ENCODE peak calls at places on chromosomes 7 and 10, in eight cellular contexts. L, W, K, G, N, R, P and E are unnamed samples.
A peak's percentile ranks its signal among the peaks of the same experiment; 100 is the strongest.

GRCh38 chr10:34184901-34185386 is 630.2 kb downstream of the PARD3 start:
- DNase-seq in L (no peak), W (no peak), K (no peak), G (no peak), N (peak; percentile 96), R (no peak), P (no peak), E (no peak)

GRCh38 chr7:919924-920341 is 34.5 kb downstream of the ADAP1 start:
- DNase-seq in L (no peak), W (no peak), K (no peak), G (no peak), N (no peak), R (no peak), P (no peak), E (no peak)

GRCh38 chr10:86359111-86359510 is 7.5 kb downstream of the GRID1 start:
- DNase-seq in L (no peak), W (no peak), K (no peak), G (no peak), N (no peak), R (no peak), P (no peak), E (no peak)

GRCh38 chr10:96863922-96864543 is 31.9 kb downstream of the LCOR start:
- DNase-seq in L (peak; percentile 40), W (peak; percentile 65), K (peak; percentile 22), G (peak; percentile 73), N (peak; percentile 84), R (peak; percentile 57), P (peak; percentile 54), E (peak; percentile 73)

GRCh38 chr10:86047588-86047987 is 319.0 kb downstream of the GRID1 start:
- DNase-seq in L (no peak), W (no peak), K (no peak), G (no peak), N (no peak), R (no peak), P (no peak), E (no peak)

GRCh38 chr7:2019693-2020511 is 212.8 kb downstream of the MAD1L1 start:
- DNase-seq in L (peak; percentile 97), W (no peak), K (peak; percentile 87), G (peak; percentile 98), N (no peak), R (peak; percentile 77), P (no peak), E (peak; percentile 96)

GRCh38 chr10:52318822-52319464 is 4.9 kb downstream of the DKK1 start:
- DNase-seq in L (peak; percentile 98), W (peak; percentile 93), K (no peak), G (peak; percentile 94), N (peak; percentile 100), R (peak; percentile 89), P (peak; percentile 93), E (peak; percentile 99)

GRCh38 chr10:85622425-85622824 is 744.2 kb downstream of the GRID1 start:
- DNase-seq in L (no peak), W (no peak), K (no peak), G (no peak), N (no peak), R (no peak), P (no peak), E (no peak)

GRCh38 chr10:73758704-73759511 is 14.7 kb downstream of the SEC24C start:
- DNase-seq in L (no peak), W (no peak), K (no peak), G (no peak), N (no peak), R (peak; percentile 15), P (no peak), E (no peak)

GRCh38 chr7:35905555-35905954 is 104.7 kb downstream of the SEPTIN7 start:
- DNase-seq in L (peak; percentile 66), W (no peak), K (no peak), G (peak; percentile 69), N (no peak), R (peak; percentile 38), P (peak; percentile 50), E (peak; percentile 51)

GRCh38 chr7:29479606-29480200 is 83.9 kb upstream of the PRR15 start:
- DNase-seq in L (no peak), W (no peak), K (no peak), G (no peak), N (no peak), R (peak; percentile 29), P (no peak), E (peak; percentile 71)

GRCh38 chr7:75842836-75843446 is 29.3 kb upstream of the CCL24 start:
- DNase-seq in L (peak; percentile 93), W (no peak), K (peak; percentile 61), G (peak; percentile 92), N (peak; percentile 84), R (peak; percentile 96), P (peak; percentile 93), E (peak; percentile 91)

DNA sequence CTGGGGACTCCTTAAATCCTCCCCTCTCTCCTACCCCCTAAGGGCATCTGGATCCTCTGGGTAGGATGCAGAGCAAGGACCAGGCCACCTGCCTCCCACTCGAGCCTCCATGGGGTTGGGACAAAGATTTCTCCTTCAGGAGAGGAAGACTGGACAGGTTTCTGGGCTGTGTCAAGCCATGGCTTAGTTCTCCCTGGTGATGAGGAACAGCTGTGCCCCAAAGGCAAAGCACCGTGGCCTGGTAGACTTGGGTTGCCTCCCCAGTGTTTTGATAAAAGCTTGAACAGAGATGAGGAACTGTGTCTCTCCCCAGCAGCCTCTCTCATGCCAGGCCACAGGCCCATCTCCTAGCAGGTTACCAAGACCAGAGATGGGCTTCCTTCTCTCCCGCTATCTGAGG is 238.3 kb downstream of the WDR11 start:
- DNase-seq in L (no peak), W (no peak), K (no peak), G (no peak), N (no peak), R (no peak), P (no peak), E (no peak)
- H2AFZ ChIP-seq in L (no peak overlapping the region), W (no peak overlapping the region), K (no peak overlapping the region), G (no peak overlapping the region), N (no peak overlapping the region), R (no peak overlapping the region), P (no peak overlapping the region), E (no peak overlapping the region)

GRCh38 chr7:100855515-100855914 is 3.0 kb downstream of the SLC12A9 start:
- DNase-seq in L (no peak), W (no peak), K (no peak), G (no peak), N (no peak), R (no peak), P (no peak), E (no peak)

GRCh38 chr7:100854146-100854895 is 1.8 kb downstream of the SLC12A9 start:
- DNase-seq in L (no peak), W (no peak), K (peak; percentile 20), G (no peak), N (no peak), R (no peak), P (no peak), E (no peak)

GRCh38 chr7:100860702-100861615 is 6.2 kb upstream of the TRIP6 start:
- DNase-seq in L (no peak), W (no peak), K (no peak), G (no peak), N (no peak), R (no peak), P (no peak), E (no peak)

GRCh38 chr7:100859856-100860255 is 7.3 kb upstream of the TRIP6 start:
- DNase-seq in L (no peak), W (no peak), K (no peak), G (no peak), N (no peak), R (no peak), P (no peak), E (no peak)

GRCh38 chr7:100856871-100857282 is 4.4 kb downstream of the SLC12A9 start:
- DNase-seq in L (no peak), W (no peak), K (no peak), G (no peak), N (no peak), R (no peak), P (no peak), E (no peak)
- H3K27ac ChIP-seq in L (no peak overlapping the region), W (no peak overlapping the region), K (no peak overlapping the region), G (no peak overlapping the region), N (no peak overlapping the region), R (peak overlapping the region; percentile 70), P (no peak overlapping the region), E (no peak overlapping the region)

GRCh38 chr7:49245062-49245461 is 320.7 kb downstream of the CDC14C start:
- DNase-seq in L (no peak), W (no peak), K (no peak), G (no peak), N (no peak), R (no peak), P (no peak), E (no peak)

GRCh38 chr7:49243521-49243920 is 319.2 kb downstream of the CDC14C start:
- DNase-seq in L (no peak), W (no peak), K (no peak), G (no peak), N (no peak), R (no peak), P (no peak), E (no peak)

GRCh38 chr7:49247759-49248158 is 323.4 kb downstream of the CDC14C start:
- DNase-seq in L (no peak), W (no peak), K (no peak), G (no peak), N (no peak), R (no peak), P (no peak), E (no peak)

DNA sequence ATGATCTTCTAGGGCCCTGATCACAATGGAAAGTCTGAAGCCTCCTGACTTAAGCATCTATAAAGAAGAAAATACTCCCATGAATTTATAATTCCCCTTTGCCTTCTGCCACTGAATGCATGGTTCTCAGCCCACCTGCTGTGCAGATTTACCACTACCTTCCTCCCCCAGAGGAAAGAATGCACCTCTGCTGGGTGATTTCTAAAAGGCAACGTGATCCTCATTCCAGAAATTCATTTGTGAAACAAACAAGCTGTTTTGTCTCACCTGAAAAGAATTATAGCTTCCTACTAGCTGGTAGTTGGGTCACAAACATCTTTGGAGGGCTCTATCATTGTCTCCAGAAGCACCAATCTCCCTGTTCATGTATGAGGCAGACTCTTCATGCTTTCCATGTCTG is 320.2 kb downstream of the CDC14C start:
- DNase-seq in L (no peak), W (no peak), K (no peak), G (no peak), N (no peak), R (no peak), P (no peak), E (no peak)
- H2AFZ ChIP-seq in L (no peak overlapping the region), W (no peak overlapping the region), K (no peak overlapping the region), G (no peak overlapping the region), N (no peak overlapping the region), R (no peak overlapping the region), P (no peak overlapping the region), E (no peak overlapping the region)

GRCh38 chr10:77104459-77104980 is 533.1 kb downstream of the KCNMA1 start:
- DNase-seq in L (peak; percentile 97), W (no peak), K (no peak), G (peak; percentile 69), N (peak; percentile 85), R (peak; percentile 74), P (peak; percentile 68), E (peak; percentile 99)

GRCh38 chr10:77101416-77101815 is 536.2 kb downstream of the KCNMA1 start:
- DNase-seq in L (no peak), W (no peak), K (no peak), G (no peak), N (no peak), R (no peak), P (no peak), E (no peak)

GRCh38 chr10:77109470-77109994 is 528.1 kb downstream of the KCNMA1 start:
- DNase-seq in L (no peak), W (no peak), K (no peak), G (no peak), N (no peak), R (no peak), P (no peak), E (no peak)

GRCh38 chr10:77103213-77103612 is 534.4 kb downstream of the KCNMA1 start:
- DNase-seq in L (no peak), W (no peak), K (no peak), G (no peak), N (no peak), R (no peak), P (no peak), E (no peak)

GRCh38 chr10:77105756-77106155 is 531.9 kb downstream of the KCNMA1 start:
- DNase-seq in L (peak; percentile 42), W (no peak), K (no peak), G (peak; percentile 60), N (no peak), R (no peak), P (no peak), E (peak; percentile 76)
- H3K27ac ChIP-seq in L (peak overlapping the region; percentile 82), W (no peak overlapping the region), K (no peak overlapping the region), G (peak overlapping the region; percentile 9), N (no peak overlapping the region), R (no peak overlapping the region), P (no peak overlapping the region), E (peak overlapping the region; percentile 83)